ENCODE peak calls at places on chromosomes 11 and 22, in eight cellular contexts. N is A549, B is tibial nerve, L is transverse colon, Q is ovary, V is HepG2, F is sigmoid colon, T is K562. O is an unnamed sample.

GRCh38 chr11:4704054-4704789 is at the start of gene MMP26:
- DNase-seq in Q (no peak), F (no peak), B (no peak), T (no peak), N (no peak), L (no peak), V (no peak), O (no peak)

GRCh38 chr11:35327829-35328228 is 91.5 kb downstream of the SLC1A2 start:
- DNase-seq in V (no peak), L (no peak), Q (no peak), F (no peak), N (no peak), B (no peak), T (no peak), O (no peak)

GRCh38 chr11:11841121-11841604 is 609 bp upstream of the USP47 start:
- DNase-seq in T (peak), F (peak), Q (peak), V (peak), N (peak), L (peak), B (no peak), O (peak)

GRCh38 chr22:37716708-37717107 is 19.9 kb downstream of the TRIOBP start:
- DNase-seq in F (no peak), N (no peak), Q (no peak), V (no peak), L (no peak), B (no peak), T (no peak), O (no peak)

GRCh38 chr22:19811811-19812771 is 42.6 kb downstream of the GNB1L start:
- DNase-seq in L (no peak), N (no peak), V (no peak), B (no peak), Q (no peak), F (peak), T (no peak), O (peak)

GRCh38 chr22:46696225-46696518 is 41.9 kb downstream of the CERK start:
- DNase-seq in V (no peak), B (no peak), T (no peak), Q (no peak), F (peak), L (no peak), N (no peak), O (peak)

GRCh38 chr22:50118129-50118528 is 28.3 kb downstream of the MOV10L1 start:
- DNase-seq in Q (no peak), F (no peak), T (no peak), L (no peak), V (no peak), N (no peak), B (no peak), O (no peak)

GRCh38 chr22:45454260-45454659 is 40.8 kb downstream of the RIBC2 start:
- DNase-seq in B (no peak), L (no peak), N (no peak), F (no peak), T (no peak), V (no peak), Q (no peak), O (no peak)

GRCh38 chr11:117439256-117439655 is 111.6 kb downstream of the CEP164 start:
- DNase-seq in F (no peak), Q (no peak), L (no peak), B (no peak), V (no peak), N (no peak), T (no peak), O (no peak)

GRCh38 chr22:46542011-46542985 is 4.9 kb upstream of the CELSR1 start:
- DNase-seq in B (peak), Q (peak), L (peak), N (peak), F (peak), T (peak), V (peak), O (peak)

GRCh38 chr11:14902650-14903350 is 10.8 kb upstream of the CYP2R1 start:
- DNase-seq in Q (no peak), N (no peak), F (no peak), V (no peak), B (no peak), T (no peak), L (no peak), O (no peak)

GRCh38 chr11:75339685-75340409 is 11.6 kb downstream of the ARRB1 start:
- DNase-seq in L (no peak), B (no peak), V (no peak), F (no peak), Q (no peak), N (no peak), T (no peak), O (no peak)

GRCh38 chr11:47003180-47003877 is 66.8 kb downstream of the CSTPP1 start:
- DNase-seq in F (no peak), T (peak), L (no peak), V (no peak), Q (no peak), B (no peak), N (no peak), O (no peak)

GRCh38 chr22:42324991-42325710 is 54.7 kb upstream of the TCF20 start:
- DNase-seq in T (no peak), L (peak), N (no peak), F (no peak), B (no peak), Q (no peak), V (no peak), O (peak)

GRCh38 chr11:34988294-34989255 is 72.2 kb downstream of the PDHX start:
- DNase-seq in L (no peak), Q (no peak), B (no peak), F (no peak), V (no peak), T (no peak), N (no peak), O (no peak)

GRCh38 chr11:41879186-41879738 is 419.8 kb upstream of the LRRC4C start:
- DNase-seq in B (no peak), N (no peak), Q (no peak), F (no peak), V (no peak), T (no peak), L (no peak), O (no peak)

GRCh38 chr11:111308140-111308539 is 9.8 kb downstream of the POU2AF3 start:
- DNase-seq in N (peak), L (peak), Q (no peak), F (no peak), B (no peak), T (no peak), V (peak), O (peak)

GRCh38 chr11:17599460-17599925 is 52.4 kb downstream of the OTOG start:
- DNase-seq in F (peak), V (no peak), Q (no peak), N (no peak), L (no peak), T (no peak), B (no peak), O (peak)

GRCh38 chr11:1226226-1226961 is 3.5 kb downstream of the MUC5B start:
- DNase-seq in N (no peak), Q (no peak), V (no peak), F (peak), T (no peak), B (no peak), L (peak), O (no peak)

GRCh38 chr11:63766501-63767270 is 1.9 kb downstream of the ZFTA start:
- DNase-seq in B (no peak), N (no peak), Q (peak), L (no peak), T (no peak), V (peak), F (no peak), O (no peak)

GRCh38 chr11:104582431-104582830 is 315.8 kb downstream of the CASP12 start:
- DNase-seq in Q (no peak), T (no peak), V (no peak), B (no peak), N (no peak), L (no peak), F (no peak), O (no peak)

GRCh38 chr22:32202539-32203180 is 2.2 kb downstream of the RFPL2 start:
- DNase-seq in Q (no peak), V (peak), B (no peak), T (peak), N (peak), L (peak), F (no peak), O (peak)

GRCh38 chr11:44409558-44410236 is 99.8 kb upstream of the ALX4 start:
- DNase-seq in V (peak), T (no peak), L (no peak), B (no peak), Q (no peak), F (no peak), N (no peak), O (no peak)

GRCh38 chr11:134592391-134592990 is 180.4 kb upstream of the B3GAT1 start:
- DNase-seq in T (peak), F (no peak), N (no peak), L (peak), Q (no peak), B (no peak), V (peak), O (peak)

GRCh38 chr11:128095459-128096096 is 491.8 kb downstream of the ETS1 start:
- DNase-seq in Q (no peak), B (no peak), T (no peak), N (no peak), L (no peak), V (no peak), F (no peak), O (no peak)

GRCh38 chr11:90343670-90344069 is 120.8 kb upstream of the CHORDC1 start:
- DNase-seq in Q (no peak), V (no peak), T (no peak), L (no peak), B (no peak), F (no peak), N (no peak), O (no peak)

GRCh38 chr11:12272821-12273617 is 104.4 kb upstream of the PARVA start:
- DNase-seq in N (no peak), F (peak), B (no peak), L (no peak), Q (no peak), V (peak), T (no peak), O (no peak)

GRCh38 chr11:65213322-65214211 is 31.8 kb downstream of the CAPN1 start:
- DNase-seq in Q (no peak), N (no peak), F (no peak), T (peak), B (no peak), L (no peak), V (no peak), O (peak)

GRCh38 chr22:20940178-20940790 is 23.1 kb downstream of the CRKL start:
- DNase-seq in T (no peak), L (no peak), B (no peak), V (no peak), Q (no peak), F (no peak), N (no peak), O (no peak)

GRCh38 chr11:63999349-64000025 is 13.2 kb downstream of the OTUB1 start:
- DNase-seq in V (no peak), F (peak), N (no peak), L (peak), B (no peak), T (peak), Q (peak), O (peak)

GRCh38 chr11:22671751-22672150 is 5.3 kb downstream of the GAS2 start:
- DNase-seq in B (no peak), T (no peak), V (no peak), L (no peak), F (no peak), Q (no peak), N (no peak), O (no peak)

GRCh38 chr11:99020324-99021225 is at the start of gene CNTN5:
- DNase-seq in T (peak), L (peak), Q (no peak), F (no peak), N (peak), V (peak), B (no peak), O (no peak)

GRCh38 chr11:8930456-8931175 is 2.1 kb downstream of the C11orf16 start:
- DNase-seq in L (no peak), V (no peak), T (no peak), B (no peak), F (no peak), N (no peak), Q (no peak), O (no peak)

GRCh38 chr11:64526795-64527194 is 64.2 kb upstream of the SLC22A12 start:
- DNase-seq in V (no peak), N (no peak), Q (no peak), T (no peak), F (no peak), L (no peak), B (no peak), O (no peak)

GRCh38 chr22:45217345-45217744 is 23.3 kb downstream of the KIAA0930 start:
- DNase-seq in Q (no peak), N (no peak), L (no peak), F (no peak), B (no peak), T (no peak), V (no peak), O (no peak)

GRCh38 chr11:77200869-77201268 is 72.8 kb downstream of the MYO7A start:
- DNase-seq in N (no peak), T (no peak), V (no peak), B (no peak), F (peak), Q (no peak), L (no peak), O (peak)

GRCh38 chr11:92739020-92739419 is 230.4 kb upstream of the MTNR1B start:
- DNase-seq in V (no peak), B (no peak), N (no peak), T (no peak), Q (no peak), F (no peak), L (no peak), O (no peak)

GRCh38 chr22:16601437-16602223 is 9.0 kb upstream of the CCT8L2 start:
- DNase-seq in V (no peak), L (no peak), T (peak), Q (peak), B (no peak), F (no peak), N (no peak), O (no peak)

GRCh38 chr11:29125621-29126020 is 891.2 kb downstream of the KCNA4 start:
- DNase-seq in T (no peak), V (no peak), B (no peak), N (no peak), L (no peak), Q (no peak), F (no peak), O (no peak)

GRCh38 chr11:64019106-64020031 is 16.4 kb upstream of the FLRT1 start:
- DNase-seq in F (no peak), B (no peak), L (no peak), T (no peak), V (no peak), N (no peak), Q (no peak), O (peak)

GRCh38 chr11:68749501-68750196 is 1.7 kb downstream of the TESMIN start:
- DNase-seq in N (no peak), V (no peak), Q (no peak), B (no peak), T (no peak), L (no peak), F (no peak), O (no peak)

GRCh38 chr11:68751331-68751856 is at the start of gene TESMIN:
- DNase-seq in T (peak), V (peak), L (peak), B (peak), N (peak), Q (peak), F (peak), O (peak)

GRCh38 chr11:68749061-68749491 is 2.2 kb downstream of the TESMIN start:
- DNase-seq in F (no peak), B (no peak), T (no peak), V (no peak), L (no peak), N (no peak), Q (no peak), O (no peak)

GRCh38 chr11:68750988-68751325 is 363 bp downstream of the TESMIN start:
- DNase-seq in B (no peak), Q (peak), V (no peak), T (no peak), F (no peak), N (no peak), L (no peak), O (no peak)

DNA sequence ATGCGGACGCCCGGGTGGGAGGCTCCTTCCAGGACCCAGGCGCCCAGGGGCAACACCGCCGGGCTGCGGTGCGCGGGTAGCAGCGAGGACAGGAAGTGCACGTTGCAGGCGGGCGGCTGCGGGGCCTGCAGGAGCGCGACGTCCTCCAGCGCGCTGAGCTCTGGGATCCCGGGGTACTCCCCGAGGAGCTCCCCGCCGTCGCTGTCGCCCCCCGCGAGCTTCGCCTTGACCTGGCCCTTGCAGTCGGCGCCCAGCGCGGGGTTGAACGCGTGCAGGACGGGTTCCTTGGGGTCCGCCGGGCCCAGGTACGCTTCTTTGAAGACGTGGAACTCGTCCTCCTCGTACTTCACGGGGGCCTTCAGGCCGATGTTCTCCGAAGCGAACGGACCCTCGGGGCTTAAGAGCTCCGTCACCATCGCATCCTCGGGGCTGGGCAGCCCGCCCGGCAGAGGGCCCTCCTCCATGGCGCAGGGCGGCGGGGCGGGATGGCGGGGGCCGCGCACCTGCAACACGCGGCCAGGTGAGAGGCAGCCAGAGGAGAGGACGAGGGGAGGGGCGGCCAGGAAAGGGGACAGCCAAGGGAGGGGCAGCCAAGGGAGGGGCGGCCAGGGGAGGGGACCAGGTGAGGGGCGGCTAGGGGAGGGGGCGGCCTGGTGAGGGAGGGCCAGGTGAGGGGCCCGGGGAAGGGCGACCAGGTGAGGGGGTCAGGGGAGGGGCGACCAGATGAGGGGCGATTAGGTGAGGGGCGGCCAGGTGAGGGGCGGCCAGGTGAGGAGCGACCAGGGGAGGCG is 928 bp downstream of the TESMIN start:
- DNase-seq in Q (peak), B (no peak), F (no peak), V (no peak), N (no peak), L (peak), T (no peak), O (no peak)
- TF ChIP-seq EP300 in Q (no peak), B (no peak), F (no peak), V (no peak), N (no peak), L (no peak), T (no peak), O (no peak)

GRCh38 chr11:118899706-118900360 is 16.1 kb downstream of the CXCR5 start:
- DNase-seq in B (no peak), F (peak), L (no peak), V (no peak), Q (no peak), T (no peak), N (no peak), O (no peak)
- TF ChIP-seq EP300 in B (no peak), F (no peak), L (no peak), V (no peak), Q (no peak), T (no peak), N (no peak), O (no peak)

GRCh38 chr11:72968395-72968794 is 154.2 kb downstream of the ATG16L2 start:
- DNase-seq in L (no peak), V (no peak), N (no peak), F (no peak), Q (no peak), T (no peak), B (no peak), O (no peak)
- TF ChIP-seq EP300 in L (no peak), V (no peak), N (no peak), F (no peak), Q (no peak), T (no peak), B (no peak), O (no peak)

GRCh38 chr11:2991477-2992233 is 474 bp downstream of the NAP1L4 start:
- DNase-seq in T (peak), B (no peak), F (no peak), Q (no peak), L (no peak), V (peak), N (peak), O (no peak)
- TF ChIP-seq EP300 in T (no peak), B (no peak), F (no peak), Q (no peak), L (no peak), V (no peak), N (no peak), O (no peak)

O was measured in stomach.